ENCODE peak calls at places on chromosomes 6 and 20, in six cellular contexts. Z is activated CD4-positive, alpha-beta T cell treated with anti-CD3 and anti-CD28 coated beads for 4 hours; T is HEK293T; H is EL; A is activated T-cell treated with anti-CD3 and anti-CD28 coated beads for 24 hours; J is AG10803. O is an unnamed sample.

GRCh38 chr6:140774080-140774505 is 1358.6 kb upstream of the GJE1 start:
- DNase-seq in Z (no peak), T (peak; percentile 9), H (peak; percentile 67), A (no peak), J (peak; percentile 66), O (no peak)

GRCh38 chr6:166737231-166737630 is 110.2 kb upstream of the RPS6KA2 start:
- DNase-seq in Z (no peak), T (no peak), H (no peak), A (no peak), J (no peak), O (no peak)

GRCh38 chr6:84052883-84053241 is 19.3 kb downstream of the MRAP2 start:
- DNase-seq in Z (no peak), T (no peak), H (no peak), A (no peak), J (no peak), O (no peak)

GRCh38 chr6:31794866-31795615 is 511 bp downstream of the VARS1 start:
- DNase-seq in Z (peak; percentile 27), T (peak; percentile 64), H (no peak), A (no peak), J (no peak), O (no peak)

GRCh38 chr6:137573739-137574138 is 79.5 kb upstream of the OLIG3 start:
- DNase-seq in Z (no peak), T (no peak), H (no peak), A (no peak), J (no peak), O (no peak)

GRCh38 chr20:47638851-47639250 is 137.2 kb downstream of the NCOA3 start:
- DNase-seq in Z (no peak), T (no peak), H (no peak), A (no peak), J (no peak), O (no peak)

GRCh38 chr6:36319436-36319762 is 17.3 kb downstream of the BNIP5 start:
- DNase-seq in Z (no peak), T (no peak), H (no peak), A (no peak), J (no peak), O (no peak)

GRCh38 chr6:101114703-101115102 is 233.6 kb upstream of the ASCC3 start:
- DNase-seq in Z (no peak), T (peak; percentile 49), H (peak; percentile 46), A (no peak), J (peak; percentile 50), O (no peak)

GRCh38 chr20:39016496-39016895 is 54.4 kb downstream of the DHX35 start:
- DNase-seq in Z (no peak), T (no peak), H (no peak), A (no peak), J (no peak), O (no peak)

GRCh38 chr6:47794577-47795135 is 12.8 kb downstream of the OPN5 start:
- DNase-seq in Z (no peak), T (no peak), H (no peak), A (no peak), J (no peak), O (no peak)

GRCh38 chr20:64223526-64224067 is 32.0 kb upstream of the PCMTD2 start:
- DNase-seq in Z (no peak), T (peak; percentile 69), H (no peak), A (no peak), J (peak; percentile 8), O (no peak)

GRCh38 chr6:114862809-114863208 is 520.0 kb upstream of the HS3ST5 start:
- DNase-seq in Z (no peak), T (no peak), H (no peak), A (no peak), J (no peak), O (no peak)

GRCh38 chr6:143762126-143762525 is 81.0 kb upstream of the LTV1 start:
- DNase-seq in Z (no peak), T (no peak), H (no peak), A (no peak), J (no peak), O (no peak)

GRCh38 chr6:157569543-157569942 is 188.6 kb downstream of the ZDHHC14 start:
- DNase-seq in Z (no peak), T (no peak), H (no peak), A (no peak), J (no peak), O (no peak)

GRCh38 chr6:1286972-1287600 is 24.8 kb upstream of the FOXQ1 start:
- DNase-seq in Z (no peak), T (no peak), H (peak; percentile 90), A (no peak), J (peak; percentile 93), O (no peak)

GRCh38 chr20:34771680-34772081 is 53.8 kb downstream of the NCOA6 start:
- DNase-seq in Z (no peak), T (no peak), H (peak; percentile 8), A (no peak), J (peak; percentile 46), O (no peak)

GRCh38 chr20:58102744-58103516 is 125.5 kb downstream of the ANKRD60 start:
- DNase-seq in Z (no peak), T (no peak), H (peak; percentile 49), A (peak; percentile 46), J (peak; percentile 41), O (no peak)

GRCh38 chr6:10355115-10355702 is 59.7 kb downstream of the TFAP2A start:
- DNase-seq in Z (no peak), T (no peak), H (peak; percentile 14), A (no peak), J (no peak), O (no peak)

GRCh38 chr6:5968817-5969726 is 37.7 kb downstream of the NRN1 start:
- DNase-seq in Z (no peak), T (no peak), H (peak; percentile 72), A (no peak), J (peak; percentile 67), O (no peak)

GRCh38 chr6:88492241-88492640 is 326.1 kb upstream of the CNR1 start:
- DNase-seq in Z (no peak), T (no peak), H (no peak), A (no peak), J (no peak), O (no peak)

GRCh38 chr6:146550911-146551310 is 7.3 kb downstream of the RAB32 start:
- DNase-seq in Z (no peak), T (no peak), H (peak; percentile 50), A (no peak), J (peak; percentile 64), O (no peak)

GRCh38 chr6:108847738-108848115 is 495 bp upstream of the ARMC2 start:
- DNase-seq in Z (no peak), T (no peak), H (no peak), A (no peak), J (no peak), O (no peak)

GRCh38 chr6:92161953-92162352 is 1257.4 kb downstream of the EPHA7 start:
- DNase-seq in Z (no peak), T (no peak), H (no peak), A (no peak), J (no peak), O (no peak)

GRCh38 chr6:77462359-77463307 is 658 bp downstream of the HTR1B start:
- DNase-seq in Z (no peak), T (no peak), H (peak; percentile 37), A (no peak), J (no peak), O (no peak)

GRCh38 chr20:62977613-62978558 is 25.4 kb downstream of the SLC17A9 start:
- DNase-seq in Z (peak; percentile 87), T (no peak), H (no peak), A (peak; percentile 64), J (no peak), O (peak; percentile 62)

GRCh38 chr6:150725795-150726194 is 126.1 kb downstream of the PLEKHG1 start:
- DNase-seq in Z (no peak), T (no peak), H (no peak), A (no peak), J (no peak), O (no peak)

GRCh38 chr6:101630956-101631355 is 237.4 kb downstream of the GRIK2 start:
- DNase-seq in Z (no peak), T (no peak), H (no peak), A (no peak), J (no peak), O (no peak)

GRCh38 chr20:24291066-24291465 is 178.4 kb upstream of the SYNDIG1 start:
- DNase-seq in Z (no peak), T (no peak), H (no peak), A (no peak), J (no peak), O (no peak)

GRCh38 chr6:2695464-2696095 is 55.1 kb downstream of the MYLK4 start:
- DNase-seq in Z (no peak), T (peak; percentile 18), H (peak; percentile 25), A (no peak), J (peak; percentile 7), O (no peak)

GRCh38 chr6:47674673-47675072 is 23.7 kb upstream of the ADGRF4 start:
- DNase-seq in Z (no peak), T (no peak), H (no peak), A (no peak), J (no peak), O (no peak)

GRCh38 chr20:51810155-51811039 is 8.1 kb upstream of the SALL4 start:
- DNase-seq in Z (no peak), T (peak; percentile 30), H (no peak), A (no peak), J (no peak), O (no peak)

GRCh38 chr6:131660195-131660594 is 23.1 kb downstream of the ENPP3 start:
- DNase-seq in Z (no peak), T (no peak), H (peak; percentile 48), A (no peak), J (peak; percentile 42), O (no peak)

GRCh38 chr6:119986934-119987549 is 637.5 kb upstream of the MAN1A1 start:
- DNase-seq in Z (no peak), T (no peak), H (no peak), A (no peak), J (no peak), O (no peak)

GRCh38 chr6:29926795-29927427 is 15.4 kb upstream of the HLA-A start:
- DNase-seq in Z (peak; percentile 90), T (no peak), H (peak; percentile 53), A (peak; percentile 76), J (peak; percentile 71), O (no peak)

O was measured in stimulated activated CD4-positive, alpha-beta T cell treated with anti-CD3 and anti-CD28 coated beads, TNF-alpha, amount 100 ng/mL, for 48 hours.